ENCODE peak calls at places on chromosomes 7 and 10, in four cellular contexts. A is A549, C is SK-N-SH, D is HCT116. G is an unnamed sample.

GRCh38 chr7:124784879-124785818 is 19.6 kb upstream of the GPR37 start:
- DNase-seq in A (peak), C (peak), D (peak), G (peak)

GRCh38 chr10:96699613-96700012 is 20.7 kb downstream of the PIK3AP1 start:
- DNase-seq in A (no peak), C (no peak), D (no peak), G (no peak)

GRCh38 chr7:151823783-151824182 is 53.1 kb downstream of the PRKAG2 start:
- DNase-seq in A (no peak), C (no peak), D (no peak), G (no peak)

GRCh38 chr10:1596482-1596881 is 140.8 kb downstream of the ADARB2 start:
- DNase-seq in A (no peak), C (no peak), D (no peak), G (no peak)

GRCh38 chr10:63889756-63890155 is 368.6 kb downstream of the REEP3 start:
- DNase-seq in A (no peak), C (no peak), D (no peak), G (no peak)

GRCh38 chr10:12847361-12847975 is 154.0 kb downstream of the CCDC3 start:
- DNase-seq in A (no peak), C (peak), D (peak), G (no peak)

GRCh38 chr7:65951837-65952578 is 30.0 kb downstream of the GUSB start:
- DNase-seq in A (no peak), C (no peak), D (no peak), G (no peak)

GRCh38 chr7:50696810-50697582 is 85.7 kb downstream of the GRB10 start:
- DNase-seq in A (no peak), C (no peak), D (peak), G (no peak)

GRCh38 chr10:31063839-31064238 is 32.2 kb upstream of the ZNF438 start:
- DNase-seq in A (no peak), C (no peak), D (no peak), G (no peak)

GRCh38 chr10:14748471-14748870 is 26.2 kb downstream of the FAM107B start:
- DNase-seq in A (no peak), C (no peak), D (no peak), G (no peak)

GRCh38 chr10:3716093-3716492 is 68.9 kb downstream of the KLF6 start:
- DNase-seq in A (no peak), C (no peak), D (no peak), G (no peak)

GRCh38 chr10:6102128-6102527 is 13.3 kb downstream of the RBM17 start:
- DNase-seq in A (no peak), C (no peak), D (no peak), G (no peak)

GRCh38 chr7:19403691-19404090 is 258.5 kb upstream of the FERD3L start:
- DNase-seq in A (no peak), C (no peak), D (no peak), G (no peak)

GRCh38 chr10:44132361-44133289 is 252.3 kb downstream of the CXCL12 start:
- DNase-seq in A (no peak), C (no peak), D (no peak), G (no peak)

GRCh38 chr10:108808228-108808627 is 1115.1 kb downstream of the XPNPEP1 start:
- DNase-seq in A (no peak), C (no peak), D (no peak), G (no peak)

GRCh38 chr7:48259463-48260280 is 88.4 kb downstream of the ABCA13 start:
- DNase-seq in A (no peak), C (no peak), D (no peak), G (no peak)

GRCh38 chr7:45176886-45177731 is 19.5 kb downstream of the RAMP3 start:
- DNase-seq in A (no peak), C (no peak), D (no peak), G (no peak)

GRCh38 chr7:77563275-77563674 is 26.2 kb downstream of the PTPN12 start:
- DNase-seq in A (no peak), C (no peak), D (no peak), G (no peak)

GRCh38 chr7:82444220-82445049 is 858 bp upstream of the CACNA2D1 start:
- DNase-seq in A (peak), C (no peak), D (no peak), G (no peak)

GRCh38 chr10:132962623-132963429 is 20.5 kb upstream of the CFAP46 start:
- DNase-seq in A (no peak), C (no peak), D (no peak), G (no peak)

GRCh38 chr7:116162236-116162635 is 48.1 kb upstream of the TES start:
- DNase-seq in A (no peak), C (no peak), D (no peak), G (no peak)

DNA sequence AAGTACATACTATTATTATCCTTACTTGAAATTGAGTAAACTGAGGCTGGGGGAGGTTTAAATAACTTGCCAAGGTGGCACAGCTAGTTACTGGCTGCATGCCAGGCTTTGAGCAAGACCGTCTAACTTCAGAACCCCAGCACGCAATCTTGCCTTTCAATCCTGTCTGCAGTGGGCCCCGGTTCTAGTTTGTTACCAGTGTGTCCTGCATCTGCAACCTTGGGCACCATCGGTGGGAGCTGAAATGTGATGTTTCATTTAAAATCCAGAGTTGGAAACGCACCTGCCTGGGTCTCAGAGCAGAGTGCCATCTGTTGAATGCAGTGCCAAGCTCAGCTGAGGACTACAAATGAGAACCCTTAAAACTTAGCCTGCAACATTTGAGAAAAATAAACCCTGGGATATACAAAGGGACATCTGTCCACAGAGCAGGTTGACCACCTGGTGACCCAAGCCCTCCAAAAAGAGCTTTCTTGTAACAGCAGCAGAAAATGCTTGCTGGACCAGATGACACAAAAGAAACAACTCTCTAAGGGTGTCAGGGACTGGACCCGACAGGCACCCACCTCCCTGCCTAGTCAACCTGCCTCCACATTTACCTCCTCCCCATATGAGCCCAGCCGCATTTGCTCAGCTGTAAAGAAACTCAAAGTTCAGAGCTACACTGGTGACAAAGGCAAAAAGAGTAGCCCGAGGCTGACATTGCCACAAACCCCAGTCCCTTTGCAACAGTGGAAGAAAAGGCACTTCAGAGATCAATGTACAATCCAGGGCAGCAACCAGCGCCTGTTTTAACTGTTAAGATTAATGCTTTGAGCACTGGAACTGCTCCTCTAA is 1.7 kb downstream of the SH3PXD2A start:
- DNase-seq in A (no peak), C (no peak), D (no peak), G (no peak)
- H3K4me3 ChIP-seq in A (peak), C (peak), D (no peak), G (no peak)

DNA sequence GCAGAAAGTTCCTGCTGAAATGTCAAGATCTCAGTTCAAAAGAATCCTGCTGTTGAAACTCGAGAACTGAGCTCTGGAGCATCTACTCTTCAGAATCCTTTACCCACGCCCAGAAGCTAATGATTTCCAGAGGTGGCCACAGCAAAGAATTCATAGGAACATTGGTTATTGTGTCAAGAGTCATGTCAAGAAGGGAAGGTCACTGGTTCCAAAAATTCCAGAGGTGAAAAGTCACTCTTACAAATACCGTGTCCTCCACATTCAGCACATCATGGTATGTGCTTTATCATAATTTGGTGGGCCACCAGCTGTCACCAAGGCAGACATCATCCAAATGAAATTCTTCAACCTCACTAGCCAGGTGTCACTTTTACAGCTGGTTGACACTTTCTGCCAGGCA is 394.4 kb upstream of the NPVF start:
- DNase-seq in A (no peak), C (no peak), D (no peak), G (no peak)
- H3K4me2 ChIP-seq in A (no peak), C (no peak), D (no peak), G (no peak)

DNA sequence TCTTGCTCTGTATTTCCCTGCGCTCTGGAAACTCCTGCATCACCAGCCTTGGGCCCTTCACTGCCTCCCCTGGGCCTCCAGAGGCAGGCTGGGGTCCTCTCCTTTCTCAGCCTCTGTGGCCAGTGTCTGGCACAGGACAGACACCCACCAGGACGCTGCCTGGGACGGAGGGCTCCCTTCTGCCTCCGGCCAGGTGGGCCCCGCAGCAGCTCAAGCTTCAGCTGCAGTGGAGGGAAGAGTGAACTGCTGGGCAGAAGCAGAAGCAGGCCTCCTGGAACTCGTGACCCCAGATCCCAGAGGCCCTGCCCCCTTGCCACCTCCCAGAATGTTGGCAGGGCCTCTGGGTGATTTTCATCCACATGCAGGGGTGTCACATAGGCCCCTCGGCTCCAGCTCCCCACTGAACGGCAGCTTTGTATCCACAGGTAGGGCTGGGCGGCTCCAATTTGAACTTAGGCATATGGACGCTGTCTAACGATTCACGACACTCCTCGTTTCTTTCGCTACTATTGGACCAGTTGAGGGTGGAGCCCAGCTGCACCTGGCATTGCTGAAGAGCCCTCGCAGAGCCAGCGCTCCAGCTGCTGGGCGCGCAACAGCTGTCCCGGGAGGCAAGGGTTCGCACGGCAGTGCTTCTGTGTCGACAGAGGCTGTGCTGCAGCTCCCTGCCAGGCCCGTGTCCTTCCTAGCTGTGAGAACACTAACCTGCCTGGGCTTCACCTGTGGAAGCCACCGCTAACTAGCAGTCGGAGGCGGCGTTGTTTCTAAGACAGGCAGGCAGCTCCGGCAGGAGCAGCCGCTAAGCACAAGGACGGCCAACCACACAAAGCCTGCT is 18.4 kb upstream of the GPR146 start:
- DNase-seq in A (no peak), C (no peak), D (no peak), G (no peak)
- H3K4me3 ChIP-seq in A (no peak), C (no peak), D (no peak), G (no peak)

GRCh38 chr7:131027287-131027773 is 293.3 kb upstream of the KLF14 start:
- DNase-seq in A (no peak), C (peak), D (no peak), G (peak)
- H3K4me2 ChIP-seq in A (no peak), C (peak), D (peak), G (no peak)

GRCh38 chr10:100684688-100685235 is 60.6 kb upstream of the PAX2 start:
- DNase-seq in A (no peak), C (no peak), D (no peak), G (no peak)
- H3K4me3 ChIP-seq in A (no peak), C (no peak), D (no peak), G (no peak)

GRCh38 chr7:139811106-139811505 is 18.0 kb upstream of the TBXAS1 start:
- DNase-seq in A (no peak), C (no peak), D (no peak), G (no peak)
- H3K4me2 ChIP-seq in A (no peak), C (no peak), D (no peak), G (no peak)

GRCh38 chr7:33107136-33108066 is 1.8 kb downstream of the RP9 start:
- DNase-seq in A (peak), C (peak), D (no peak), G (peak)
- H3K4me3 ChIP-seq in A (peak), C (peak), D (peak), G (peak)

GRCh38 chr7:26688388-26688787 is 176.0 kb downstream of the SKAP2 start:
- DNase-seq in A (no peak), C (no peak), D (no peak), G (peak)
- H3K4me2 ChIP-seq in A (peak), C (no peak), D (no peak), G (no peak)

DNA sequence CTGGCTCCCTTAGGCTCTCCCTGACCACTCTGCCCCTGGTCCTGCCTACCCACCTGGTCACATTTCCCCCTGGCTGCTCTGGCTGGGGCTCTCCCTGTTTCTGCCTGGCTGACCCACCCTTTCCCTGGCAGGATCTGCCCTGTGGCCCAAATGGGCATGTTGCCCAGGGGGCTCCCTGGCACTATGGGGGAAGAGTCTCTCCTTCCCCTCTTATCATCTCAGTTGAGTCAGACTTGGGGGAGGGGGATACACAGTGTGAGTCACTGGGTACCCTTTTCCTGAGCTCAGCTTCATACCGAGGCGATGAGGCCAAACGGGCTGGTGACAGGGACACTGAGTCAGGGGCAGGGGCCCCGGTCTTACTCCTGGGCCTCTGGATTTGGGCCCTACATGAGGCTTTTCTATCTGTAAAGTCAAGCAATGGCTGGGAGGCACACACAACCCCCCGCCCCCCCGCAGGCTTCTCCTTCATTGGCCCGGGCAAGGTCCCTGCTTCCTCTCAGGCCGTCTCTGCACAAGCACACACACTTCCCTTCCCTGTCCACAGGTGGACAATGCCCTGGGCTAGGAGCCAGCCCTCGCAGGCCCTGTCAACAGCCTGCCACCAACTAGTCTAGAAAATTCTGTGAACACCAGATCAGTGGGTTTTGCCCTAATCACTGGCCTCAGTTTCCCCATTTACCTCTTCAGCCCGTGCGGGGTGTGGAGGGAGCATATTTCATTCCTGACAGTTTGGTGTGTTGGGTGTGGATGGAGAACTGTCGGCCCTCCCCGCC is 627 bp upstream of the FLNC start:
- DNase-seq in A (no peak), C (peak), D (no peak), G (peak)
- H3K4me3 ChIP-seq in A (peak), C (peak), D (peak), G (no peak)